ENCODE peak calls at places on chromosomes 5 and 9, in six cellular contexts. B is left kidney, X is cardiac muscle cell, Z is occipital lobe, R is EL, K is PC-3. E is an unnamed sample.

GRCh38 chr5:7078901-7079300 is 317.0 kb upstream of the ADCY2 start:
- DNase-seq in B (peak), X (peak), Z (no peak), R (no peak), K (peak), E (no peak)

GRCh38 chr5:142143878-142144277 is 35.3 kb downstream of the NDFIP1 start:
- DNase-seq in B (peak), X (peak), Z (no peak), R (peak), K (peak), E (no peak)

GRCh38 chr5:16626696-16627264 is 10.0 kb upstream of the RETREG1 start:
- DNase-seq in B (no peak), X (no peak), Z (no peak), R (no peak), K (no peak), E (no peak)

GRCh38 chr5:19902316-19902934 is 85.6 kb downstream of the CDH18 start:
- DNase-seq in B (no peak), X (peak), Z (no peak), R (no peak), K (no peak), E (peak)

GRCh38 chr5:10702911-10703491 is 58.0 kb downstream of the DAP start:
- DNase-seq in B (no peak), X (no peak), Z (peak), R (peak), K (peak), E (peak)

GRCh38 chr5:73199671-73200070 is 26.7 kb downstream of the TMEM174 start:
- DNase-seq in B (no peak), X (no peak), Z (no peak), R (no peak), K (no peak), E (no peak)

GRCh38 chr9:82558855-82559615 is 503.9 kb downstream of the RASEF start:
- DNase-seq in B (peak), X (no peak), Z (no peak), R (no peak), K (no peak), E (no peak)

GRCh38 chr9:27090231-27090630 is 18.8 kb upstream of the TEK start:
- DNase-seq in B (no peak), X (no peak), Z (no peak), R (no peak), K (no peak), E (no peak)

GRCh38 chr5:129771058-129771838 is 23.4 kb downstream of the MINAR2 start:
- DNase-seq in B (peak), X (peak), Z (peak), R (peak), K (peak), E (peak)

GRCh38 chr9:127751269-127752054 is 16.4 kb upstream of the TOR2A start:
- DNase-seq in B (peak), X (peak), Z (no peak), R (no peak), K (peak), E (peak)

GRCh38 chr9:128689820-128690683 is 1.0 kb downstream of the SET start:
- DNase-seq in B (peak), X (peak), Z (peak), R (peak), K (no peak), E (peak)

GRCh38 chr9:32069169-32069813 is 315.2 kb upstream of the ACO1 start:
- DNase-seq in B (no peak), X (peak), Z (no peak), R (no peak), K (peak), E (no peak)

GRCh38 chr9:78438765-78439164 is 141.8 kb downstream of the PSAT1 start:
- DNase-seq in B (no peak), X (no peak), Z (no peak), R (no peak), K (no peak), E (no peak)

GRCh38 chr5:112186401-112186990 is 232.6 kb downstream of the EPB41L4A start:
- DNase-seq in B (peak), X (peak), Z (no peak), R (peak), K (peak), E (peak)

GRCh38 chr5:108747111-108748009 is at the start of gene FER:
- DNase-seq in B (peak), X (peak), Z (no peak), R (peak), K (peak), E (peak)

GRCh38 chr9:129765764-129766317 is 13.0 kb upstream of the PTGES start:
- DNase-seq in B (no peak), X (no peak), Z (no peak), R (no peak), K (no peak), E (no peak)

GRCh38 chr5:171528865-171529264 is 109.4 kb downstream of the FGF18 start:
- DNase-seq in B (no peak), X (no peak), Z (no peak), R (no peak), K (no peak), E (no peak)

GRCh38 chr5:129135633-129136032 is 41.1 kb downstream of the ISOC1 start:
- DNase-seq in B (no peak), X (no peak), Z (no peak), R (no peak), K (peak), E (no peak)

GRCh38 chr9:21970800-21971620 is 23.2 kb downstream of the CDKN2A start:
- DNase-seq in B (no peak), X (no peak), Z (no peak), R (peak), K (no peak), E (no peak)

GRCh38 chr5:40784027-40784653 is 14.0 kb downstream of the PRKAA1 start:
- DNase-seq in B (peak), X (no peak), Z (no peak), R (no peak), K (no peak), E (no peak)

GRCh38 chr9:34741628-34742027 is 31.7 kb upstream of the CCL21 start:
- DNase-seq in B (no peak), X (no peak), Z (no peak), R (no peak), K (no peak), E (no peak)

GRCh38 chr9:69945671-69946141 is 97.9 kb upstream of the MAMDC2 start:
- DNase-seq in B (peak), X (no peak), Z (no peak), R (peak), K (no peak), E (no peak)

GRCh38 chr5:170651902-170652301 is 131.6 kb upstream of the GABRP start:
- DNase-seq in B (no peak), X (no peak), Z (no peak), R (no peak), K (no peak), E (no peak)

GRCh38 chr5:59684388-59685003 is 209.0 kb downstream of the PDE4D start:
- DNase-seq in B (no peak), X (no peak), Z (no peak), R (no peak), K (no peak), E (no peak)

GRCh38 chr5:126358525-126358924 is 64.7 kb upstream of the GRAMD2B start:
- DNase-seq in B (no peak), X (no peak), Z (no peak), R (peak), K (no peak), E (no peak)

GRCh38 chr9:87381746-87382145 is 115.9 kb upstream of the DAPK1 start:
- DNase-seq in B (no peak), X (no peak), Z (no peak), R (peak), K (no peak), E (peak)

GRCh38 chr5:133962801-133963476 is 5.5 kb downstream of the C5orf15 start:
- DNase-seq in B (no peak), X (no peak), Z (no peak), R (peak), K (no peak), E (peak)

GRCh38 chr5:135439426-135440205 is 7.5 kb downstream of the DCANP1 start:
- DNase-seq in B (no peak), X (no peak), Z (no peak), R (no peak), K (no peak), E (no peak)

GRCh38 chr9:97557606-97558095 is 56.2 kb downstream of the TMOD1 start:
- DNase-seq in B (no peak), X (no peak), Z (peak), R (no peak), K (no peak), E (no peak)

GRCh38 chr9:136732446-136733178 is 10.1 kb downstream of the LCN10 start:
- DNase-seq in B (peak), X (no peak), Z (no peak), R (no peak), K (no peak), E (no peak)

GRCh38 chr5:158277276-158277675 is 418.3 kb upstream of the CLINT1 start:
- DNase-seq in B (peak), X (no peak), Z (no peak), R (no peak), K (no peak), E (no peak)

GRCh38 chr9:131530546-131530929 is 525 bp downstream of the UCK1 start:
- DNase-seq in B (peak), X (peak), Z (no peak), R (peak), K (peak), E (no peak)

GRCh38 chr5:163759000-163759730 is 253.7 kb downstream of the MAT2B start:
- DNase-seq in B (no peak), X (no peak), Z (no peak), R (no peak), K (no peak), E (no peak)